ENCODE peak calls at places on chromosome 10, in seven cellular contexts. F is CD4-positive, CD25-positive, alpha-beta regulatory T cell; T is astrocyte; W is brain microvascular endothelial cell; Q is AG08396; N is activated CD4-positive, CD25-positive, alpha-beta regulatory T cell; G is stimulated activated CD4-positive, alpha-beta T cell treated with anti-CD3 and anti-CD28 coated beads, Interleukin-1b, Interleukin-23, amount 100 ng/mL, for 1 hour. R is an unnamed sample.

GRCh38 chr10:100339236-100339635 is 7.8 kb upstream of the SCD start:
- DNase-seq in T (no peak), N (no peak), Q (no peak), F (no peak), G (no peak), W (no peak), R (no peak)

GRCh38 chr10:35916791-35917190 is 274.7 kb upstream of the FZD8 start:
- DNase-seq in F (no peak), T (no peak), N (no peak), W (no peak), Q (no peak), G (no peak), R (peak)

GRCh38 chr10:74923556-74923955 is 97.2 kb downstream of the KAT6B start:
- DNase-seq in T (no peak), N (no peak), G (no peak), W (no peak), Q (no peak), F (no peak), R (no peak)

GRCh38 chr10:75959209-75959608 is 527.8 kb downstream of the LRMDA start:
- DNase-seq in T (peak), N (no peak), Q (peak), F (no peak), G (no peak), W (peak), R (peak)

GRCh38 chr10:69750726-69751125 is 51.0 kb upstream of the COL13A1 start:
- DNase-seq in F (no peak), G (no peak), T (no peak), W (no peak), N (no peak), Q (no peak), R (no peak)

GRCh38 chr10:32112055-32112454 is 55.8 kb upstream of the KIF5B start:
- DNase-seq in Q (peak), G (no peak), T (peak), F (no peak), W (peak), N (no peak), R (peak)

GRCh38 chr10:71927159-71927558 is 37.0 kb upstream of the CHST3 start:
- DNase-seq in T (no peak), W (no peak), N (no peak), F (no peak), G (no peak), Q (no peak), R (no peak)

GRCh38 chr10:113648478-113648877 is 15.4 kb downstream of the NRAP start:
- DNase-seq in F (no peak), W (no peak), N (no peak), G (no peak), Q (no peak), T (peak), R (peak)

GRCh38 chr10:58909881-58910280 is 266.6 kb upstream of the PHYHIPL start:
- DNase-seq in T (no peak), F (no peak), Q (no peak), W (no peak), G (no peak), N (no peak), R (no peak)

GRCh38 chr10:132443605-132443997 is 46.6 kb downstream of the PWWP2B start:
- DNase-seq in W (peak), F (peak), G (peak), T (no peak), N (peak), Q (peak), R (peak)

R was measured in fibroblast of lung.